ENCODE peak calls at places on chromosomes 16 and 17, in four cellular contexts. P, C, T and M are unnamed samples.

GRCh38 chr17:74960739-74961342 is 11.7 kb downstream of the HID1 start:
- DNase-seq in P (peak; percentile 18), C (no peak), T (no peak), M (no peak)

GRCh38 chr16:13391337-13391736 is 489.9 kb downstream of the SHISA9 start:
- DNase-seq in P (no peak), C (no peak), T (no peak), M (no peak)

GRCh38 chr17:83181991-83182619 is 102.7 kb downstream of the METRNL start:
- DNase-seq in P (no peak), C (peak; percentile 58), T (no peak), M (no peak)

GRCh38 chr17:67171560-67171959 is 73.4 kb downstream of the HELZ start:
- DNase-seq in P (no peak), C (no peak), T (no peak), M (no peak)

GRCh38 chr16:22859925-22860324 is 46.0 kb downstream of the HS3ST2 start:
- DNase-seq in P (no peak), C (no peak), T (no peak), M (no peak)

GRCh38 chr16:88351521-88352101 is 31.1 kb upstream of the ZNF469 start:
- DNase-seq in P (no peak), C (no peak), T (no peak), M (no peak)

GRCh38 chr17:45895304-45895968 is 1.1 kb downstream of the MAPT start:
- DNase-seq in P (peak; percentile 18), C (no peak), T (no peak), M (peak; percentile 55)

GRCh38 chr16:51408357-51408756 is 257.3 kb upstream of the SALL1 start:
- DNase-seq in P (peak; percentile 49), C (no peak), T (no peak), M (no peak)

GRCh38 chr17:19501219-19501618 is 32.4 kb upstream of the SLC47A1 start:
- DNase-seq in P (no peak), C (no peak), T (no peak), M (no peak)

GRCh38 chr17:61784510-61784909 is 78.8 kb downstream of the BRIP1 start:
- DNase-seq in P (no peak), C (no peak), T (no peak), M (no peak)

GRCh38 chr17:27455914-27456680 is at the start of gene KSR1:
- DNase-seq in P (peak; percentile 76), C (peak; percentile 87), T (no peak), M (peak; percentile 67)

GRCh38 chr17:82298538-82299421 is 18.6 kb downstream of the CD7 start:
- DNase-seq in P (no peak), C (no peak), T (no peak), M (no peak)

GRCh38 chr16:17258077-17258599 is 212.6 kb downstream of the XYLT1 start:
- DNase-seq in P (no peak), C (no peak), T (no peak), M (no peak)

GRCh38 chr17:18999911-19000310 is 4.7 kb downstream of the FAM83G start:
- DNase-seq in P (no peak), C (no peak), T (no peak), M (no peak)

GRCh38 chr16:64206877-64207276 is 915.0 kb downstream of the CDH11 start:
- DNase-seq in P (no peak), C (no peak), T (no peak), M (no peak)

GRCh38 chr17:38870259-38871165 is 654 bp downstream of the LASP1 start:
- DNase-seq in P (peak; percentile 42), C (peak; percentile 83), T (no peak), M (no peak)

GRCh38 chr16:64390102-64390501 is 731.8 kb downstream of the CDH11 start:
- DNase-seq in P (no peak), C (no peak), T (no peak), M (no peak)